ENCODE peak calls at places on chromosomes 7 and 10, in ten cellular contexts. W is stimulated activated CD4-positive, alpha-beta T cell treated with anti-CD3 and anti-CD28 coated beads, Interleukin-1b, Interleukin-23, amount 100 ng/mL, for 24 hours; D is left cardiac atrium; E is naive thymus-derived CD8-positive, alpha-beta T cell; A is fibroblast of pulmonary artery; R is retina; Q is cortex of kidney; G is ELR; N is T-helper 1 cell; K is central memory CD8-positive, alpha-beta T cell. Y is an unnamed sample.

GRCh38 chr7:25583655-25584054 is 355.4 kb upstream of the NPVF start:
- DNase-seq in W (no peak), D (no peak), E (no peak), A (no peak), R (no peak), Q (no peak), G (no peak), N (no peak), K (no peak), Y (no peak)

GRCh38 chr10:22590115-22590514 is 124.3 kb downstream of the PIP4K2A start:
- DNase-seq in W (no peak), D (no peak), E (no peak), A (no peak), R (no peak), Q (no peak), G (peak; percentile 6), N (no peak), K (no peak), Y (no peak)

GRCh38 chr7:137508437-137509175 is 165.1 kb upstream of the PTN start:
- DNase-seq in W (no peak), D (no peak), E (no peak), A (peak; percentile 86), R (no peak), Q (no peak), G (peak; percentile 85), N (no peak), K (no peak), Y (no peak)

GRCh38 chr7:91683823-91684222 is 196.7 kb downstream of the MTERF1 start:
- DNase-seq in W (no peak), D (no peak), E (no peak), A (peak; percentile 77), R (no peak), Q (no peak), G (peak; percentile 4), N (no peak), K (no peak), Y (no peak)

GRCh38 chr7:99551329-99551728 is 585 bp downstream of the FAM200A start:
- DNase-seq in W (no peak), D (no peak), E (no peak), A (peak; percentile 25), R (no peak), Q (no peak), G (no peak), N (no peak), K (no peak), Y (no peak)

GRCh38 chr7:18553585-18554055 is 58.1 kb downstream of the HDAC9 start:
- DNase-seq in W (no peak), D (no peak), E (no peak), A (no peak), R (no peak), Q (no peak), G (no peak), N (no peak), K (no peak), Y (no peak)

GRCh38 chr7:2030475-2031456 is 202.0 kb downstream of the MAD1L1 start:
- DNase-seq in W (no peak), D (peak; percentile 14), E (no peak), A (no peak), R (no peak), Q (no peak), G (no peak), N (no peak), K (no peak), Y (no peak)

GRCh38 chr10:43295436-43295835 is 28.6 kb upstream of the RASGEF1A start:
- DNase-seq in W (no peak), D (no peak), E (no peak), A (no peak), R (no peak), Q (no peak), G (no peak), N (no peak), K (no peak), Y (no peak)

GRCh38 chr7:31970501-31970900 is 99.7 kb downstream of the PDE1C start:
- DNase-seq in W (no peak), D (no peak), E (no peak), A (no peak), R (no peak), Q (no peak), G (no peak), N (no peak), K (no peak), Y (no peak)

GRCh38 chr7:91228927-91229326 is 35.3 kb upstream of the FZD1 start:
- DNase-seq in W (no peak), D (no peak), E (no peak), A (no peak), R (no peak), Q (no peak), G (peak; percentile 32), N (no peak), K (no peak), Y (no peak)

GRCh38 chr7:102934670-102935069 is 21.9 kb downstream of the LRRC17 start:
- DNase-seq in W (no peak), D (no peak), E (no peak), A (peak; percentile 66), R (no peak), Q (no peak), G (no peak), N (no peak), K (no peak), Y (no peak)

GRCh38 chr10:77626266-77626935 is 11.2 kb downstream of the KCNMA1 start:
- DNase-seq in W (no peak), D (no peak), E (no peak), A (no peak), R (no peak), Q (no peak), G (no peak), N (no peak), K (no peak), Y (no peak)

GRCh38 chr7:95993420-95993819 is 221.1 kb downstream of the DYNC1I1 start:
- DNase-seq in W (no peak), D (no peak), E (no peak), A (no peak), R (no peak), Q (no peak), G (no peak), N (no peak), K (no peak), Y (no peak)

GRCh38 chr7:102122026-102122425 is 164.6 kb upstream of the SH2B2 start:
- DNase-seq in W (no peak), D (no peak), E (no peak), A (peak; percentile 74), R (no peak), Q (no peak), G (peak; percentile 55), N (no peak), K (no peak), Y (no peak)

GRCh38 chr10:126571203-126571602 is 99.3 kb downstream of the C10orf90 start:
- DNase-seq in W (no peak), D (no peak), E (no peak), A (no peak), R (no peak), Q (no peak), G (no peak), N (no peak), K (no peak), Y (no peak)

GRCh38 chr7:78499966-78500365 is 701.4 kb downstream of the PHTF2 start:
- DNase-seq in W (no peak), D (no peak), E (no peak), A (no peak), R (no peak), Q (no peak), G (peak; percentile 13), N (no peak), K (no peak), Y (no peak)

GRCh38 chr10:112768121-112768520 is 181.9 kb upstream of the TCF7L2 start:
- DNase-seq in W (no peak), D (no peak), E (no peak), A (no peak), R (no peak), Q (no peak), G (no peak), N (no peak), K (no peak), Y (no peak)

GRCh38 chr7:46603780-46604725 is 683.0 kb upstream of the IGFBP3 start:
- DNase-seq in W (no peak), D (peak; percentile 93), E (no peak), A (peak; percentile 89), R (peak; percentile 45), Q (no peak), G (no peak), N (no peak), K (no peak), Y (no peak)

GRCh38 chr7:157987906-157988305 is 599.7 kb downstream of the PTPRN2 start:
- DNase-seq in W (no peak), D (no peak), E (no peak), A (no peak), R (no peak), Q (no peak), G (no peak), N (no peak), K (no peak), Y (no peak)

Y was measured in GM18507.